ENCODE peak calls at places on chromosomes 1 and 21, in nine cellular contexts. K is GM23248, Z is mesenchymal stem cell, T is left ventricle myocardium inferior, O is fibroblast of lung, G is fibroblast of mammary gland, A is HCT116, M is Caco-2, V is iPS DF 6.9. R is an unnamed sample.

GRCh38 chr1:182120411-182121258 is 59.1 kb upstream of the ZNF648 start:
- DNase-seq in K (no peak), Z (no peak), T (peak), O (peak), G (peak), A (no peak), M (peak), V (no peak), R (no peak)

GRCh38 chr1:112904071-112904830 is 51.7 kb downstream of the SLC16A1 start:
- DNase-seq in K (peak), Z (peak), T (no peak), O (peak), G (peak), A (peak), M (no peak), V (no peak), R (peak)

GRCh38 chr1:17439250-17440073 is at the start of gene RCC2:
- DNase-seq in K (peak), Z (peak), T (peak), O (peak), G (peak), A (peak), M (peak), V (no peak), R (peak)

GRCh38 chr1:1259540-1259939 is 13.0 kb upstream of the C1QTNF12 start:
- DNase-seq in K (no peak), Z (no peak), T (no peak), O (no peak), G (no peak), A (no peak), M (no peak), V (no peak), R (no peak)

GRCh38 chr1:202692959-202693555 is 17.2 kb downstream of the SYT2 start:
- DNase-seq in K (peak), Z (peak), T (peak), O (peak), G (peak), A (peak), M (peak), V (peak), R (peak)

GRCh38 chr1:182611326-182611725 is 7.1 kb upstream of the RGS16 start:
- DNase-seq in K (no peak), Z (no peak), T (no peak), O (no peak), G (no peak), A (no peak), M (no peak), V (no peak), R (no peak)

GRCh38 chr1:15736666-15737229 is 690 bp downstream of the SLC25A34 start:
- DNase-seq in K (no peak), Z (no peak), T (no peak), O (no peak), G (no peak), A (no peak), M (no peak), V (no peak), R (no peak)

GRCh38 chr1:116574581-116575291 is 3.9 kb upstream of the CD58 start:
- DNase-seq in K (peak), Z (peak), T (peak), O (peak), G (peak), A (peak), M (peak), V (no peak), R (peak)

GRCh38 chr1:84653130-84653680 is 37.1 kb downstream of the SSX2IP start:
- DNase-seq in K (peak), Z (no peak), T (no peak), O (peak), G (peak), A (no peak), M (no peak), V (no peak), R (peak)

GRCh38 chr1:39960461-39960958 is 5.6 kb downstream of the MFSD2A start:
- DNase-seq in K (no peak), Z (no peak), T (peak), O (no peak), G (no peak), A (no peak), M (no peak), V (no peak), R (no peak)

GRCh38 chr21:43274022-43274945 is 105.5 kb downstream of the CRYAA start:
- DNase-seq in K (no peak), Z (no peak), T (peak), O (no peak), G (no peak), A (no peak), M (peak), V (no peak), R (no peak)

GRCh38 chr21:45590726-45591618 is 48.7 kb upstream of the SLC19A1 start:
- DNase-seq in K (peak), Z (peak), T (peak), O (no peak), G (no peak), A (no peak), M (no peak), V (no peak), R (peak)

GRCh38 chr1:54804471-54805132 is 3.5 kb upstream of the TTC22 start:
- DNase-seq in K (peak), Z (peak), T (no peak), O (no peak), G (peak), A (no peak), M (no peak), V (no peak), R (no peak)

GRCh38 chr1:114694540-114695310 is 621 bp downstream of the AMPD1 start:
- DNase-seq in K (no peak), Z (no peak), T (no peak), O (no peak), G (no peak), A (no peak), M (no peak), V (no peak), R (no peak)

GRCh38 chr21:28892550-28893111 is 100.0 kb downstream of the LTN1 start:
- DNase-seq in K (no peak), Z (no peak), T (no peak), O (no peak), G (no peak), A (no peak), M (no peak), V (no peak), R (no peak)

GRCh38 chr1:93652335-93652949 is 29.2 kb downstream of the BCAR3 start:
- DNase-seq in K (no peak), Z (no peak), T (no peak), O (no peak), G (no peak), A (no peak), M (no peak), V (no peak), R (no peak)

GRCh38 chr21:35529141-35529863 is 480.2 kb upstream of the RUNX1 start:
- DNase-seq in K (no peak), Z (peak), T (no peak), O (peak), G (no peak), A (no peak), M (peak), V (no peak), R (no peak)

GRCh38 chr1:38152351-38153082 is 105.9 kb upstream of the POU3F1 start:
- DNase-seq in K (no peak), Z (no peak), T (no peak), O (no peak), G (peak), A (no peak), M (peak), V (no peak), R (peak)

GRCh38 chr1:55213885-55214213 is 1.3 kb downstream of the USP24 start:
- DNase-seq in K (peak), Z (no peak), T (no peak), O (no peak), G (no peak), A (no peak), M (no peak), V (no peak), R (no peak)

GRCh38 chr1:21637514-21637913 is 31.6 kb downstream of the RAP1GAP start:
- DNase-seq in K (no peak), Z (no peak), T (no peak), O (no peak), G (no peak), A (no peak), M (no peak), V (no peak), R (no peak)

GRCh38 chr1:160981584-160982411 is 27.2 kb upstream of the ITLN2 start:
- DNase-seq in K (peak), Z (no peak), T (no peak), O (no peak), G (no peak), A (no peak), M (no peak), V (no peak), R (no peak)

GRCh38 chr1:243316366-243316989 is 60.6 kb downstream of the SDCCAG8 start:
- DNase-seq in K (no peak), Z (no peak), T (no peak), O (no peak), G (no peak), A (no peak), M (no peak), V (no peak), R (no peak)
- H3K4me3 ChIP-seq in K (no peak), Z (peak), T (no peak), O (no peak), G (no peak), A (no peak), M (no peak), V (no peak), R (no peak)

DNA sequence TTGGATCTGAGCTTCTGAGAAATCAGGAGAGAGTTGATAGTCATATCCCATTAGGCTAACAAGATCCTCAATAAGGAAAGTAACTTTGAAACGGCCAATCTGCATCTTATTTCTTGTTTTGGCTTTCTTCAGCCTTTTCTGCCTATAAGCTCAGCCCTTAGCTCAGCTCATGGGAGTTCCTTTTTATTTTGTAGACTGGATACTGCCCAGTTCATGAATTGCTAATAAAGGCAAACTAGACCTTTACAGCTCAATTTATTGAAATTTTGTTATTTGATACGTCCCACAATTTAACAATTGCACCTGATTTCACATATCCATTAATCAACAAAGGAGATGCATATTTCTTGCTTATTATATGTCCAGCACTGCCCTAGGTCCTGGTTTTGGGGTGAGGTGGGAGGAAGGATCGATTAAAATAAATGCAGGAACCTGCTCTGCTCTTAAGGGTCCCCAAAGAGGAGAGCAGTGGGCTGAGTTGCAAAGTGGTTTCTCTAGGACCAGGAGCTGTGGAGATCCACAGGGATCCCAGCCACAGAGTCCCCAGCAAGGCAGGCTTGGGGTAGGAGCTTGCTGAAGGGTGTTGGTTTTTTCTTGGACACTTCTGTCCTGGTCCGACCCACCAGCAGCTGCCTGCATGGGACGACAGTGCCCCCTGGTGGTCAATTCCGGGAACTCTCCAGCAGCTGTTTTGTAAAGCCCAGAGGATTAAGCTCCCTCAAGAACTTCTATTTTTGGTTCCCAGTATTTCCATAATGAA is 22.9 kb downstream of the NENF start:
- DNase-seq in K (peak), Z (peak), T (peak), O (peak), G (peak), A (peak), M (peak), V (peak), R (peak)
- H3K4me3 ChIP-seq in K (no peak), Z (no peak), T (peak), O (no peak), G (no peak), A (no peak), M (no peak), V (no peak), R (no peak)

DNA sequence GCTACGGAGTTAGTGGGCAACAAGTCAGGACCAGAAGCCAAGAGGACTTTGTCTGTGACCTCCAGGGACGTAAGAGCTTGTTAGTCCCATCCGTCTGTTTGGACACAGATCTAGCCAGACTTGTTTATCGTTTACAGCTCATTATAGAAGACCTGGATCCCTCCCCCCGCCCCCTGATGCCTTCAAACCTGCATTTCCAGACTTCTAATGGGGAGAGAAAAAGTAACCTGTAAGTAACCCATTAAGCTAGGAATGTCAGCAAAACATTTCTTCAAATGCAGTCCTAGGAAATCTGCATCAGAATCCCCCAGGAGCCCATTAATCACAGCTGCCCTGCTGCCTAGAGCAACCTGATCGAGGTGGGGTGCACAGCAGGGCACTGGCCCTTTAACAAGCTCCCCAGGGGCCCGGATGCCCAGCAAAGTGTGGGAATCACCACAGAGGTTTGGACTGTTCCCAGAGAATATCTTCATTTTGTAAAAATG is 1.4 kb upstream of the MAD2L2 start:
- DNase-seq in K (peak), Z (no peak), T (no peak), O (no peak), G (no peak), A (no peak), M (no peak), V (no peak), R (peak)
- H3K4me3 ChIP-seq in K (no peak), Z (no peak), T (no peak), O (no peak), G (no peak), A (no peak), M (no peak), V (no peak), R (no peak)

GRCh38 chr1:96234299-96234698 is 487.3 kb upstream of the PTBP2 start:
- DNase-seq in K (peak), Z (peak), T (peak), O (peak), G (peak), A (peak), M (no peak), V (no peak), R (peak)
- H3K4me3 ChIP-seq in K (no peak), Z (peak), T (no peak), O (no peak), G (no peak), A (no peak), M (no peak), V (no peak), R (no peak)

GRCh38 chr1:14220811-14221210 is 377.7 kb upstream of the KAZN start:
- DNase-seq in K (no peak), Z (no peak), T (no peak), O (no peak), G (no peak), A (no peak), M (no peak), V (no peak), R (no peak)

GRCh38 chr1:14215151-14215550 is 383.3 kb upstream of the KAZN start:
- DNase-seq in K (no peak), Z (no peak), T (no peak), O (peak), G (peak), A (no peak), M (no peak), V (no peak), R (no peak)

GRCh38 chr1:14222086-14222485 is 376.4 kb upstream of the KAZN start:
- DNase-seq in K (no peak), Z (no peak), T (no peak), O (no peak), G (no peak), A (no peak), M (no peak), V (no peak), R (peak)

GRCh38 chr1:14220324-14220723 is 378.2 kb upstream of the KAZN start:
- DNase-seq in K (no peak), Z (no peak), T (no peak), O (peak), G (no peak), A (no peak), M (no peak), V (no peak), R (no peak)

DNA sequence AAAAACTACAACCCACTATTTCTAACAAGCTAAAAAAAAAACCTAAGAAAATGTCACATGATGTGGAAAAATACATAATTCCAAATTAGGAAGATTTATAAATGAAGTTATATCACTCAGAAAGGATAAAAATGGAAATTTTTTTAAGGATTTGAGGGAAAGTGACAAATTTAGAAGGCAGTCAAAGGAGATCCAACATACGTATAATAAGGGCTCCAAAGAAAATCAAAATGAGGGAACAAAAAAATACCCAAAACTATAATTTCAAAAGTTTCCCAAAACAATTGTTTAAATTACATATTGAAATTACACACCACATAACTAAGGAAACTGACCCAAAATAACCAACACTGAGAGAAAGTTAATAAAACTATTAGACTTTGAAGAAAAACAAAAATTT is 381.1 kb upstream of the KAZN start:
- DNase-seq in K (no peak), Z (no peak), T (no peak), O (peak), G (peak), A (no peak), M (no peak), V (no peak), R (no peak)
- H3K4me3 ChIP-seq in K (no peak), Z (no peak), T (no peak), O (no peak), G (no peak), A (no peak), M (no peak), V (no peak), R (no peak)

GRCh38 chr1:155263067-155263466 is 907 bp upstream of the SCAMP3 start:
- DNase-seq in K (no peak), Z (no peak), T (no peak), O (no peak), G (no peak), A (no peak), M (no peak), V (no peak), R (no peak)

GRCh38 chr1:155261888-155262673 is at the start of gene SCAMP3:
- DNase-seq in K (peak), Z (peak), T (peak), O (peak), G (peak), A (peak), M (peak), V (peak), R (peak)

GRCh38 chr1:155261401-155261887 is 716 bp downstream of the SCAMP3 start:
- DNase-seq in K (peak), Z (no peak), T (no peak), O (no peak), G (no peak), A (no peak), M (no peak), V (no peak), R (peak)

GRCh38 chr1:155256101-155256852 is 994 bp upstream of the ENTREP3 start:
- DNase-seq in K (peak), Z (no peak), T (no peak), O (no peak), G (no peak), A (no peak), M (no peak), V (no peak), R (no peak)

DNA sequence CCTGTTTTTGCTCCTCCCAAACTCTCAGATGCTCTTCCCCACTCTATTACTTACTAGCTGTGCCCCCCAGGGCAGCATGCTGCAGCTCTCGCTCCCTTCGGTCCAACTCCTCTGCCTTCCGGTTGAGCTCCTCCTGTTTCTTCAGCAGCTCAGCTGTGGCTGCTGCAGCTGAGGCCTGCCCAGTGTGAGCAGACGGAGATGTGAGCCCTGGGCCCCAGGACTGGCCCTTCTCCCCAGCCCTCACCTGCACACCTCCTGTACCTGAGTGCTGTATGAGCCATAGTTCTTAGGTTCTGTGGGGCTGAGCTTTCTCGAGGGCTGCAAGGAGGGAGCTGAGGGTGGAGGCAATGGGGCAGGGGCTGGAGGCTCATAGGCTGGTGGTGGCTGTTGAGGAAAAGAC is 1.9 kb downstream of the SCAMP3 start:
- DNase-seq in K (no peak), Z (no peak), T (no peak), O (no peak), G (no peak), A (no peak), M (no peak), V (no peak), R (no peak)
- H3K4me3 ChIP-seq in K (no peak), Z (peak), T (no peak), O (no peak), G (no peak), A (no peak), M (no peak), V (no peak), R (no peak)

GRCh38 chr1:90573736-90574135 is 143.4 kb downstream of the BARHL2 start:
- DNase-seq in K (no peak), Z (no peak), T (no peak), O (no peak), G (no peak), A (no peak), M (no peak), V (no peak), R (no peak)
- H3K4me3 ChIP-seq in K (no peak), Z (no peak), T (no peak), O (no peak), G (no peak), A (no peak), M (no peak), V (no peak), R (no peak)

GRCh38 chr1:53329183-53329544 is 1.3 kb upstream of the LRP8 start:
- DNase-seq in K (no peak), Z (no peak), T (no peak), O (no peak), G (no peak), A (no peak), M (no peak), V (no peak), R (no peak)

GRCh38 chr1:53326598-53327182 is 1.2 kb downstream of the LRP8 start:
- DNase-seq in K (peak), Z (peak), T (no peak), O (no peak), G (peak), A (no peak), M (peak), V (no peak), R (peak)

GRCh38 chr1:53327183-53327941 is 508 bp downstream of the LRP8 start:
- DNase-seq in K (peak), Z (peak), T (no peak), O (peak), G (peak), A (no peak), M (peak), V (no peak), R (peak)

GRCh38 chr1:53328009-53328489 is at the start of gene LRP8:
- DNase-seq in K (peak), Z (peak), T (peak), O (peak), G (peak), A (peak), M (peak), V (no peak), R (peak)

DNA sequence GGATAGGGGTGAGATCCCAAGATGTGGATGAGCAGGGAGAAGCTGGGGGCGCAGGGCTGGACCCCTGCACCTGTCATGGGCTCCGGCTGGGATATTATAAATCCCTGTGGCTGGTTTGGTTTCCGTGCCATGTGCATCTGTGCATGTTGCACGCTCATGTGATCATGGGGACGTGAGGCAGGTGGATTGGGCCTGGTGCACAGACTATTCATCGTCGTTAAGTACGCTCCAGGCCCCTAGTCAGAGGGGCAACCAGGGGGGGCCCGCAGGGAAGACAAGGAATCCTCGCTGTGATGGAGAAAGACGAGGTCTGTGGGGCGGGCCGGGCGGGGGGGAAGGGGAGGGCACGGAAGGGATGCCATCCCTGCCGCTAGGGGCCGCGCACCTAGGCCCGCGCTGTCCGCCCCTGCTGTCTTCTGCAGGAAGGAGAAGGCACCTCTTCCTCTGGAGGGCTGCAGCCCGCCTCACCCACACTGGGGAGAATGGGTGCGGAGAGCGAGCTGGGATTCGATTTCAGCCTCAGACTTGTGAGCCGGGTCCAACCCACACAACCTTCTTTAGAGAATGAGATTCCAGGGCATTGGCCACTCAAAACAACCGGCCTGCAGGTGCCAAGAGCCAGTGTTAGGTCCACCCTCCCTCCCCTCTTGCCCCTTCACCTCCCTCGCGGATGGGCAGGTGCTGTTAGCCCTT is 766 bp upstream of the LRP8 start:
- DNase-seq in K (no peak), Z (peak), T (no peak), O (no peak), G (no peak), A (no peak), M (no peak), V (no peak), R (no peak)
- H3K4me3 ChIP-seq in K (peak), Z (peak), T (peak), O (peak), G (peak), A (peak), M (peak), V (peak), R (peak)